ENCODE peak calls at places on chromosomes 13 and 19, in ten cellular contexts. One of them, this sample, is unnamed.

GRCh38 chr13:98343461-98343860 is 166.4 kb upstream of the RNF113B start:
- DNase-seq in endothelial cell: no peak
- DNase-seq in iPS-NIHi11: no peak
- DNase-seq in WTC11: no peak
- DNase-seq in stimulated activated naive CD8-positive, alpha-beta T cell treated with anti-CD3 and anti-CD28 coated beads, Interleukin-15, Interleukin-2, amounts not matched to agents 100 U/mL and 50 U/mL, for 24 hours: no peak
- DNase-seq in activated naive CD8-positive, alpha-beta T cell treated with anti-CD3 and anti-CD28 coated beads, Interleukin-2, amount 50 U/mL, for 24 hours: no peak
- DNase-seq in lower leg skin: no peak
- DNase-seq in CD8-positive, alpha-beta memory T cell: no peak
- DNase-seq in K562: no peak
- DNase-seq in activated CD8-positive, alpha-beta T cell treated with anti-CD3 and anti-CD28 coated beads, Interleukin-2, amount 10 ng/mL, durations not matched to agents 7 days and 5 days: no peak
- DNase-seq in this sample: no peak

GRCh38 chr13:75647126-75647784 is 11.1 kb downstream of the LMO7 start:
- DNase-seq in endothelial cell: no peak
- DNase-seq in stimulated activated naive CD8-positive, alpha-beta T cell treated with anti-CD3 and anti-CD28 coated beads, Interleukin-15, Interleukin-2, amounts not matched to agents 100 U/mL and 50 U/mL, for 24 hours: no peak
- DNase-seq in CD8-positive, alpha-beta memory T cell: no peak
- DNase-seq in lower leg skin: no peak
- DNase-seq in WTC11: no peak
- DNase-seq in activated CD8-positive, alpha-beta T cell treated with anti-CD3 and anti-CD28 coated beads, Interleukin-2, amount 10 ng/mL, durations not matched to agents 7 days and 5 days: no peak
- DNase-seq in K562: no peak
- DNase-seq in activated naive CD8-positive, alpha-beta T cell treated with anti-CD3 and anti-CD28 coated beads, Interleukin-2, amount 50 U/mL, for 24 hours: no peak
- DNase-seq in iPS-NIHi11: no peak
- DNase-seq in this sample: no peak

GRCh38 chr19:42450314-42450934 is 7.7 kb upstream of the CXCL17 start:
- DNase-seq in lower leg skin: peak; percentile 83
- DNase-seq in activated naive CD8-positive, alpha-beta T cell treated with anti-CD3 and anti-CD28 coated beads, Interleukin-2, amount 50 U/mL, for 24 hours: peak; percentile 73
- DNase-seq in activated CD8-positive, alpha-beta T cell treated with anti-CD3 and anti-CD28 coated beads, Interleukin-2, amount 10 ng/mL, durations not matched to agents 7 days and 5 days: peak; percentile 92
- DNase-seq in stimulated activated naive CD8-positive, alpha-beta T cell treated with anti-CD3 and anti-CD28 coated beads, Interleukin-15, Interleukin-2, amounts not matched to agents 100 U/mL and 50 U/mL, for 24 hours: peak; percentile 72
- DNase-seq in iPS-NIHi11: peak; percentile 83
- DNase-seq in WTC11: peak; percentile 68
- DNase-seq in CD8-positive, alpha-beta memory T cell: peak; percentile 88
- DNase-seq in K562: peak; percentile 88
- DNase-seq in endothelial cell: peak; percentile 71
- DNase-seq in this sample: peak; percentile 91

GRCh38 chr19:55620410-55620809 is 4.0 kb downstream of the ZNF784 start:
- DNase-seq in activated CD8-positive, alpha-beta T cell treated with anti-CD3 and anti-CD28 coated beads, Interleukin-2, amount 10 ng/mL, durations not matched to agents 7 days and 5 days: peak; percentile 49
- DNase-seq in K562: no peak
- DNase-seq in WTC11: no peak
- DNase-seq in stimulated activated naive CD8-positive, alpha-beta T cell treated with anti-CD3 and anti-CD28 coated beads, Interleukin-15, Interleukin-2, amounts not matched to agents 100 U/mL and 50 U/mL, for 24 hours: peak; percentile 52
- DNase-seq in CD8-positive, alpha-beta memory T cell: no peak
- DNase-seq in activated naive CD8-positive, alpha-beta T cell treated with anti-CD3 and anti-CD28 coated beads, Interleukin-2, amount 50 U/mL, for 24 hours: peak; percentile 47
- DNase-seq in endothelial cell: no peak
- DNase-seq in lower leg skin: no peak
- DNase-seq in iPS-NIHi11: no peak
- DNase-seq in this sample: no peak

GRCh38 chr13:45082964-45083363 is 37.3 kb upstream of the GTF2F2 start:
- DNase-seq in CD8-positive, alpha-beta memory T cell: no peak
- DNase-seq in K562: no peak
- DNase-seq in activated CD8-positive, alpha-beta T cell treated with anti-CD3 and anti-CD28 coated beads, Interleukin-2, amount 10 ng/mL, durations not matched to agents 7 days and 5 days: no peak
- DNase-seq in activated naive CD8-positive, alpha-beta T cell treated with anti-CD3 and anti-CD28 coated beads, Interleukin-2, amount 50 U/mL, for 24 hours: no peak
- DNase-seq in WTC11: no peak
- DNase-seq in endothelial cell: no peak
- DNase-seq in lower leg skin: no peak
- DNase-seq in stimulated activated naive CD8-positive, alpha-beta T cell treated with anti-CD3 and anti-CD28 coated beads, Interleukin-15, Interleukin-2, amounts not matched to agents 100 U/mL and 50 U/mL, for 24 hours: no peak
- DNase-seq in iPS-NIHi11: no peak
- DNase-seq in this sample: no peak

GRCh38 chr13:111049791-111050538 is 65.1 kb upstream of the ARHGEF7 start:
- DNase-seq in iPS-NIHi11: peak; percentile 31
- DNase-seq in K562: peak; percentile 35
- DNase-seq in activated CD8-positive, alpha-beta T cell treated with anti-CD3 and anti-CD28 coated beads, Interleukin-2, amount 10 ng/mL, durations not matched to agents 7 days and 5 days: no peak
- DNase-seq in CD8-positive, alpha-beta memory T cell: no peak
- DNase-seq in stimulated activated naive CD8-positive, alpha-beta T cell treated with anti-CD3 and anti-CD28 coated beads, Interleukin-15, Interleukin-2, amounts not matched to agents 100 U/mL and 50 U/mL, for 24 hours: peak; percentile 11
- DNase-seq in WTC11: peak; percentile 47
- DNase-seq in endothelial cell: no peak
- DNase-seq in lower leg skin: no peak
- DNase-seq in activated naive CD8-positive, alpha-beta T cell treated with anti-CD3 and anti-CD28 coated beads, Interleukin-2, amount 50 U/mL, for 24 hours: peak; percentile 11
- DNase-seq in this sample: peak; percentile 27

GRCh38 chr19:6278740-6279619 is 795 bp downstream of the MLLT1 start:
- DNase-seq in K562: peak; percentile 36
- DNase-seq in WTC11: no peak
- DNase-seq in endothelial cell: no peak
- DNase-seq in activated naive CD8-positive, alpha-beta T cell treated with anti-CD3 and anti-CD28 coated beads, Interleukin-2, amount 50 U/mL, for 24 hours: no peak
- DNase-seq in activated CD8-positive, alpha-beta T cell treated with anti-CD3 and anti-CD28 coated beads, Interleukin-2, amount 10 ng/mL, durations not matched to agents 7 days and 5 days: peak; percentile 26
- DNase-seq in CD8-positive, alpha-beta memory T cell: no peak
- DNase-seq in stimulated activated naive CD8-positive, alpha-beta T cell treated with anti-CD3 and anti-CD28 coated beads, Interleukin-15, Interleukin-2, amounts not matched to agents 100 U/mL and 50 U/mL, for 24 hours: no peak
- DNase-seq in lower leg skin: no peak
- DNase-seq in iPS-NIHi11: peak; percentile 21
- DNase-seq in this sample: peak; percentile 17

GRCh38 chr19:29800086-29800825 is 11.5 kb upstream of the CCNE1 start:
- DNase-seq in iPS-NIHi11: no peak
- DNase-seq in activated naive CD8-positive, alpha-beta T cell treated with anti-CD3 and anti-CD28 coated beads, Interleukin-2, amount 50 U/mL, for 24 hours: no peak
- DNase-seq in activated CD8-positive, alpha-beta T cell treated with anti-CD3 and anti-CD28 coated beads, Interleukin-2, amount 10 ng/mL, durations not matched to agents 7 days and 5 days: no peak
- DNase-seq in stimulated activated naive CD8-positive, alpha-beta T cell treated with anti-CD3 and anti-CD28 coated beads, Interleukin-15, Interleukin-2, amounts not matched to agents 100 U/mL and 50 U/mL, for 24 hours: no peak
- DNase-seq in CD8-positive, alpha-beta memory T cell: no peak
- DNase-seq in endothelial cell: no peak
- DNase-seq in lower leg skin: no peak
- DNase-seq in K562: no peak
- DNase-seq in WTC11: no peak
- DNase-seq in this sample: no peak

GRCh38 chr19:2747349-2747748 is 7.5 kb upstream of the SLC39A3 start:
- DNase-seq in K562: no peak
- DNase-seq in stimulated activated naive CD8-positive, alpha-beta T cell treated with anti-CD3 and anti-CD28 coated beads, Interleukin-15, Interleukin-2, amounts not matched to agents 100 U/mL and 50 U/mL, for 24 hours: no peak
- DNase-seq in activated CD8-positive, alpha-beta T cell treated with anti-CD3 and anti-CD28 coated beads, Interleukin-2, amount 10 ng/mL, durations not matched to agents 7 days and 5 days: no peak
- DNase-seq in endothelial cell: no peak
- DNase-seq in activated naive CD8-positive, alpha-beta T cell treated with anti-CD3 and anti-CD28 coated beads, Interleukin-2, amount 50 U/mL, for 24 hours: no peak
- DNase-seq in lower leg skin: no peak
- DNase-seq in CD8-positive, alpha-beta memory T cell: no peak
- DNase-seq in iPS-NIHi11: no peak
- DNase-seq in WTC11: no peak
- DNase-seq in this sample: no peak

GRCh38 chr19:47699360-47699917 is 13.8 kb upstream of the EHD2 start:
- DNase-seq in activated CD8-positive, alpha-beta T cell treated with anti-CD3 and anti-CD28 coated beads, Interleukin-2, amount 10 ng/mL, durations not matched to agents 7 days and 5 days: peak; percentile 60
- DNase-seq in CD8-positive, alpha-beta memory T cell: no peak
- DNase-seq in stimulated activated naive CD8-positive, alpha-beta T cell treated with anti-CD3 and anti-CD28 coated beads, Interleukin-15, Interleukin-2, amounts not matched to agents 100 U/mL and 50 U/mL, for 24 hours: peak; percentile 73
- DNase-seq in WTC11: peak; percentile 89
- DNase-seq in lower leg skin: no peak
- DNase-seq in K562: peak; percentile 83
- DNase-seq in endothelial cell: peak; percentile 74
- DNase-seq in iPS-NIHi11: peak; percentile 92
- DNase-seq in activated naive CD8-positive, alpha-beta T cell treated with anti-CD3 and anti-CD28 coated beads, Interleukin-2, amount 50 U/mL, for 24 hours: peak; percentile 70
- DNase-seq in this sample: peak; percentile 74

GRCh38 chr19:12163841-12164240 is 945 bp downstream of the ZNF136 start:
- DNase-seq in WTC11: no peak
- DNase-seq in activated CD8-positive, alpha-beta T cell treated with anti-CD3 and anti-CD28 coated beads, Interleukin-2, amount 10 ng/mL, durations not matched to agents 7 days and 5 days: no peak
- DNase-seq in K562: peak; percentile 17
- DNase-seq in activated naive CD8-positive, alpha-beta T cell treated with anti-CD3 and anti-CD28 coated beads, Interleukin-2, amount 50 U/mL, for 24 hours: no peak
- DNase-seq in stimulated activated naive CD8-positive, alpha-beta T cell treated with anti-CD3 and anti-CD28 coated beads, Interleukin-15, Interleukin-2, amounts not matched to agents 100 U/mL and 50 U/mL, for 24 hours: no peak
- DNase-seq in lower leg skin: no peak
- DNase-seq in endothelial cell: no peak
- DNase-seq in iPS-NIHi11: no peak
- DNase-seq in CD8-positive, alpha-beta memory T cell: no peak
- DNase-seq in this sample: no peak

GRCh38 chr19:58058428-58058827 is 654 bp upstream of the ZNF135 start:
- DNase-seq in iPS-NIHi11: no peak
- DNase-seq in activated CD8-positive, alpha-beta T cell treated with anti-CD3 and anti-CD28 coated beads, Interleukin-2, amount 10 ng/mL, durations not matched to agents 7 days and 5 days: no peak
- DNase-seq in CD8-positive, alpha-beta memory T cell: no peak
- DNase-seq in K562: no peak
- DNase-seq in endothelial cell: no peak
- DNase-seq in stimulated activated naive CD8-positive, alpha-beta T cell treated with anti-CD3 and anti-CD28 coated beads, Interleukin-15, Interleukin-2, amounts not matched to agents 100 U/mL and 50 U/mL, for 24 hours: no peak
- DNase-seq in WTC11: no peak
- DNase-seq in activated naive CD8-positive, alpha-beta T cell treated with anti-CD3 and anti-CD28 coated beads, Interleukin-2, amount 50 U/mL, for 24 hours: no peak
- DNase-seq in lower leg skin: no peak
- DNase-seq in this sample: no peak

GRCh38 chr13:52776726-52777125 is 37.1 kb upstream of the CNMD start:
- DNase-seq in stimulated activated naive CD8-positive, alpha-beta T cell treated with anti-CD3 and anti-CD28 coated beads, Interleukin-15, Interleukin-2, amounts not matched to agents 100 U/mL and 50 U/mL, for 24 hours: no peak
- DNase-seq in iPS-NIHi11: no peak
- DNase-seq in activated CD8-positive, alpha-beta T cell treated with anti-CD3 and anti-CD28 coated beads, Interleukin-2, amount 10 ng/mL, durations not matched to agents 7 days and 5 days: no peak
- DNase-seq in K562: no peak
- DNase-seq in WTC11: no peak
- DNase-seq in endothelial cell: no peak
- DNase-seq in lower leg skin: no peak
- DNase-seq in CD8-positive, alpha-beta memory T cell: no peak
- DNase-seq in activated naive CD8-positive, alpha-beta T cell treated with anti-CD3 and anti-CD28 coated beads, Interleukin-2, amount 50 U/mL, for 24 hours: no peak
- DNase-seq in this sample: no peak

GRCh38 chr13:33277946-33278345 is 7.6 kb downstream of the STARD13 start:
- DNase-seq in iPS-NIHi11: no peak
- DNase-seq in CD8-positive, alpha-beta memory T cell: no peak
- DNase-seq in stimulated activated naive CD8-positive, alpha-beta T cell treated with anti-CD3 and anti-CD28 coated beads, Interleukin-15, Interleukin-2, amounts not matched to agents 100 U/mL and 50 U/mL, for 24 hours: no peak
- DNase-seq in WTC11: no peak
- DNase-seq in K562: no peak
- DNase-seq in endothelial cell: no peak
- DNase-seq in activated naive CD8-positive, alpha-beta T cell treated with anti-CD3 and anti-CD28 coated beads, Interleukin-2, amount 50 U/mL, for 24 hours: no peak
- DNase-seq in lower leg skin: no peak
- DNase-seq in activated CD8-positive, alpha-beta T cell treated with anti-CD3 and anti-CD28 coated beads, Interleukin-2, amount 10 ng/mL, durations not matched to agents 7 days and 5 days: no peak
- DNase-seq in this sample: no peak

GRCh38 chr19:6577410-6578125 is 13.4 kb downstream of the CD70 start:
- DNase-seq in iPS-NIHi11: no peak
- DNase-seq in stimulated activated naive CD8-positive, alpha-beta T cell treated with anti-CD3 and anti-CD28 coated beads, Interleukin-15, Interleukin-2, amounts not matched to agents 100 U/mL and 50 U/mL, for 24 hours: no peak
- DNase-seq in activated CD8-positive, alpha-beta T cell treated with anti-CD3 and anti-CD28 coated beads, Interleukin-2, amount 10 ng/mL, durations not matched to agents 7 days and 5 days: peak; percentile 56
- DNase-seq in CD8-positive, alpha-beta memory T cell: no peak
- DNase-seq in WTC11: no peak
- DNase-seq in activated naive CD8-positive, alpha-beta T cell treated with anti-CD3 and anti-CD28 coated beads, Interleukin-2, amount 50 U/mL, for 24 hours: no peak
- DNase-seq in K562: peak; percentile 44
- DNase-seq in endothelial cell: no peak
- DNase-seq in lower leg skin: no peak
- DNase-seq in this sample: no peak

GRCh38 chr19:37718357-37718756 is 1.2 kb downstream of the ZNF607 start:
- DNase-seq in lower leg skin: no peak
- DNase-seq in stimulated activated naive CD8-positive, alpha-beta T cell treated with anti-CD3 and anti-CD28 coated beads, Interleukin-15, Interleukin-2, amounts not matched to agents 100 U/mL and 50 U/mL, for 24 hours: no peak
- DNase-seq in activated CD8-positive, alpha-beta T cell treated with anti-CD3 and anti-CD28 coated beads, Interleukin-2, amount 10 ng/mL, durations not matched to agents 7 days and 5 days: peak; percentile 20
- DNase-seq in activated naive CD8-positive, alpha-beta T cell treated with anti-CD3 and anti-CD28 coated beads, Interleukin-2, amount 50 U/mL, for 24 hours: no peak
- DNase-seq in iPS-NIHi11: no peak
- DNase-seq in WTC11: peak; percentile 23
- DNase-seq in endothelial cell: no peak
- DNase-seq in K562: no peak
- DNase-seq in CD8-positive, alpha-beta memory T cell: no peak
- DNase-seq in this sample: no peak

GRCh38 chr19:8126511-8126910 is 22.9 kb downstream of the FBN3 start:
- DNase-seq in iPS-NIHi11: peak; percentile 6
- DNase-seq in lower leg skin: no peak
- DNase-seq in endothelial cell: no peak
- DNase-seq in CD8-positive, alpha-beta memory T cell: no peak
- DNase-seq in stimulated activated naive CD8-positive, alpha-beta T cell treated with anti-CD3 and anti-CD28 coated beads, Interleukin-15, Interleukin-2, amounts not matched to agents 100 U/mL and 50 U/mL, for 24 hours: no peak
- DNase-seq in WTC11: no peak
- DNase-seq in K562: no peak
- DNase-seq in activated naive CD8-positive, alpha-beta T cell treated with anti-CD3 and anti-CD28 coated beads, Interleukin-2, amount 50 U/mL, for 24 hours: no peak
- DNase-seq in activated CD8-positive, alpha-beta T cell treated with anti-CD3 and anti-CD28 coated beads, Interleukin-2, amount 10 ng/mL, durations not matched to agents 7 days and 5 days: no peak
- DNase-seq in this sample: peak; percentile 49

GRCh38 chr13:34430294-34430693 is 511.8 kb upstream of the NBEA start:
- DNase-seq in endothelial cell: no peak
- DNase-seq in WTC11: no peak
- DNase-seq in iPS-NIHi11: no peak
- DNase-seq in activated CD8-positive, alpha-beta T cell treated with anti-CD3 and anti-CD28 coated beads, Interleukin-2, amount 10 ng/mL, durations not matched to agents 7 days and 5 days: no peak
- DNase-seq in lower leg skin: no peak
- DNase-seq in CD8-positive, alpha-beta memory T cell: no peak
- DNase-seq in K562: no peak
- DNase-seq in activated naive CD8-positive, alpha-beta T cell treated with anti-CD3 and anti-CD28 coated beads, Interleukin-2, amount 50 U/mL, for 24 hours: no peak
- DNase-seq in stimulated activated naive CD8-positive, alpha-beta T cell treated with anti-CD3 and anti-CD28 coated beads, Interleukin-15, Interleukin-2, amounts not matched to agents 100 U/mL and 50 U/mL, for 24 hours: no peak
- DNase-seq in this sample: no peak